ENCODE peak calls at places on chromosomes 5 and 9, in six cellular contexts. One of them, this sample, is unnamed.

GRCh38 chr9:93012998-93013855 is 45.3 kb upstream of the SUSD3 start:
- DNase-seq in mesothelial cell of epicardium: no peak
- DNase-seq in EL: no peak
- DNase-seq in WTC11: no peak
- DNase-seq in ACHN: no peak
- DNase-seq in left ventricle myocardium inferior: no peak
- DNase-seq in this sample: no peak

GRCh38 chr5:111463304-111463703 is 49.0 kb downstream of the STARD4 start:
- DNase-seq in mesothelial cell of epicardium: no peak
- DNase-seq in EL: no peak
- DNase-seq in WTC11: no peak
- DNase-seq in ACHN: no peak
- DNase-seq in left ventricle myocardium inferior: no peak
- DNase-seq in this sample: no peak

GRCh38 chr9:127083133-127083532 is 39.3 kb downstream of the ANGPTL2 start:
- DNase-seq in mesothelial cell of epicardium: no peak
- DNase-seq in EL: no peak
- DNase-seq in WTC11: no peak
- DNase-seq in ACHN: no peak
- DNase-seq in left ventricle myocardium inferior: no peak
- DNase-seq in this sample: no peak

GRCh38 chr5:124782262-124782661 is 35.8 kb upstream of the ZNF608 start:
- DNase-seq in mesothelial cell of epicardium: no peak
- DNase-seq in EL: no peak
- DNase-seq in WTC11: no peak
- DNase-seq in ACHN: no peak
- DNase-seq in left ventricle myocardium inferior: no peak
- DNase-seq in this sample: no peak

GRCh38 chr9:76866689-76867088 is 39.2 kb downstream of the PRUNE2 start:
- DNase-seq in mesothelial cell of epicardium: no peak
- DNase-seq in EL: peak
- DNase-seq in WTC11: no peak
- DNase-seq in ACHN: peak
- DNase-seq in left ventricle myocardium inferior: no peak
- DNase-seq in this sample: peak

GRCh38 chr5:88834499-88834898 is 48.5 kb downstream of the MEF2C start:
- DNase-seq in mesothelial cell of epicardium: no peak
- DNase-seq in EL: no peak
- DNase-seq in WTC11: no peak
- DNase-seq in ACHN: no peak
- DNase-seq in left ventricle myocardium inferior: no peak
- DNase-seq in this sample: no peak

GRCh38 chr5:6704361-6704851 is 8.8 kb upstream of the TENT4A start:
- DNase-seq in mesothelial cell of epicardium: no peak
- DNase-seq in EL: peak
- DNase-seq in WTC11: no peak
- DNase-seq in ACHN: peak
- DNase-seq in left ventricle myocardium inferior: peak
- DNase-seq in this sample: no peak

GRCh38 chr5:135367070-135367469 is 32.0 kb downstream of the MACROH2A1 start:
- DNase-seq in mesothelial cell of epicardium: no peak
- DNase-seq in EL: no peak
- DNase-seq in WTC11: no peak
- DNase-seq in ACHN: no peak
- DNase-seq in left ventricle myocardium inferior: no peak
- DNase-seq in this sample: no peak

GRCh38 chr9:15724006-15724405 is 171.2 kb downstream of the CCDC171 start:
- DNase-seq in mesothelial cell of epicardium: no peak
- DNase-seq in EL: peak
- DNase-seq in WTC11: no peak
- DNase-seq in ACHN: no peak
- DNase-seq in left ventricle myocardium inferior: no peak
- DNase-seq in this sample: no peak

GRCh38 chr5:55575815-55576583 is 41.2 kb upstream of the PLPP1 start:
- DNase-seq in mesothelial cell of epicardium: no peak
- DNase-seq in EL: no peak
- DNase-seq in WTC11: no peak
- DNase-seq in ACHN: no peak
- DNase-seq in left ventricle myocardium inferior: no peak
- DNase-seq in this sample: no peak

GRCh38 chr9:36987891-36988290 is 46.2 kb downstream of the PAX5 start:
- DNase-seq in mesothelial cell of epicardium: no peak
- DNase-seq in EL: peak
- DNase-seq in WTC11: no peak
- DNase-seq in ACHN: peak
- DNase-seq in left ventricle myocardium inferior: no peak
- DNase-seq in this sample: no peak

GRCh38 chr9:94807556-94807955 is 81.1 kb downstream of the AOPEP start:
- DNase-seq in mesothelial cell of epicardium: no peak
- DNase-seq in EL: no peak
- DNase-seq in WTC11: no peak
- DNase-seq in ACHN: no peak
- DNase-seq in left ventricle myocardium inferior: no peak
- DNase-seq in this sample: no peak

GRCh38 chr5:169223595-169223953 is 77.4 kb downstream of the SLIT3 start:
- DNase-seq in mesothelial cell of epicardium: no peak
- DNase-seq in EL: no peak
- DNase-seq in WTC11: no peak
- DNase-seq in ACHN: no peak
- DNase-seq in left ventricle myocardium inferior: no peak
- DNase-seq in this sample: peak

GRCh38 chr5:130282044-130282443 is 377.8 kb downstream of the CHSY3 start:
- DNase-seq in mesothelial cell of epicardium: no peak
- DNase-seq in EL: no peak
- DNase-seq in WTC11: no peak
- DNase-seq in ACHN: no peak
- DNase-seq in left ventricle myocardium inferior: no peak
- DNase-seq in this sample: no peak

GRCh38 chr5:51987679-51988209 is 604.5 kb downstream of the ISL1 start:
- DNase-seq in mesothelial cell of epicardium: no peak
- DNase-seq in EL: no peak
- DNase-seq in WTC11: no peak
- DNase-seq in ACHN: no peak
- DNase-seq in left ventricle myocardium inferior: no peak
- DNase-seq in this sample: no peak

GRCh38 chr9:131226226-131226625 is 50.1 kb downstream of the FAM78A start:
- DNase-seq in mesothelial cell of epicardium: no peak
- DNase-seq in EL: no peak
- DNase-seq in WTC11: no peak
- DNase-seq in ACHN: no peak
- DNase-seq in left ventricle myocardium inferior: no peak
- DNase-seq in this sample: peak

GRCh38 chr5:120463991-120464626 is at the start of gene PRR16:
- DNase-seq in mesothelial cell of epicardium: peak
- DNase-seq in EL: peak
- DNase-seq in WTC11: peak
- DNase-seq in ACHN: peak
- DNase-seq in left ventricle myocardium inferior: peak
- DNase-seq in this sample: peak

GRCh38 chr5:60102961-60103683 is 209.6 kb upstream of the PDE4D start:
- DNase-seq in mesothelial cell of epicardium: no peak
- DNase-seq in EL: peak
- DNase-seq in WTC11: no peak
- DNase-seq in ACHN: no peak
- DNase-seq in left ventricle myocardium inferior: no peak
- DNase-seq in this sample: peak